ENCODE peak calls at places on chromosome 16, in four cellular contexts. N is fibroblast of lung, J is K562, L is HepG2. A is an unnamed sample.

GRCh38 chr16:70746708-70747424 is 54.1 kb downstream of the VAC14 start:
- DNase-seq in N (peak), J (peak), L (peak), A (no peak)

GRCh38 chr16:81618661-81619060 is 160.4 kb upstream of the PLCG2 start:
- DNase-seq in N (no peak), J (no peak), L (no peak), A (no peak)

GRCh38 chr16:67396775-67397450 is 3.6 kb upstream of the TPPP3 start:
- DNase-seq in N (no peak), J (no peak), L (no peak), A (no peak)

GRCh38 chr16:84718-85452 is 6.9 kb downstream of the MPG start:
- DNase-seq in N (peak), J (no peak), L (no peak), A (peak)

GRCh38 chr16:50635505-50636392 is 45.4 kb downstream of the SNX20 start:
- DNase-seq in N (no peak), J (peak), L (no peak), A (peak)

GRCh38 chr16:11391576-11391975 is 46.3 kb downstream of the RMI2 start:
- DNase-seq in N (no peak), J (no peak), L (no peak), A (no peak)

GRCh38 chr16:82580293-82580900 is 46.4 kb upstream of the CDH13 start:
- DNase-seq in N (peak), J (no peak), L (peak), A (peak)

GRCh38 chr16:72985148-72985882 is 62.6 kb downstream of the ZFHX3 start:
- DNase-seq in N (peak), J (no peak), L (no peak), A (no peak)

GRCh38 chr16:68432701-68433100 is 15.6 kb downstream of the SMPD3 start:
- DNase-seq in N (no peak), J (no peak), L (no peak), A (no peak)

GRCh38 chr16:12323007-12323699 is 346.6 kb downstream of the SNX29 start:
- DNase-seq in N (no peak), J (no peak), L (no peak), A (no peak)

GRCh38 chr16:58019866-58020538 is 5.6 kb upstream of the MMP15 start:
- DNase-seq in N (no peak), J (no peak), L (no peak), A (no peak)

GRCh38 chr16:25192096-25192495 is 24.7 kb upstream of the AQP8 start:
- DNase-seq in N (peak), J (no peak), L (no peak), A (no peak)

GRCh38 chr16:23917621-23918020 is 81.8 kb downstream of the PRKCB start:
- DNase-seq in N (no peak), J (no peak), L (no peak), A (no peak)

GRCh38 chr16:27756206-27756970 is 206.4 kb downstream of the KATNIP start:
- DNase-seq in N (no peak), J (peak), L (no peak), A (no peak)

GRCh38 chr16:56637814-56638750 is at the start of gene MT1A:
- DNase-seq in N (peak), J (peak), L (peak), A (no peak)

GRCh38 chr16:50709061-50709695 is 15.8 kb downstream of the NOD2 start:
- DNase-seq in N (no peak), J (no peak), L (no peak), A (peak)

GRCh38 chr16:76035689-76036088 is 241.5 kb upstream of the CNTNAP4 start:
- DNase-seq in N (no peak), J (no peak), L (no peak), A (peak)

GRCh38 chr16:66572356-66572755 is 6.1 kb downstream of the CMTM1 start:
- DNase-seq in N (no peak), J (no peak), L (no peak), A (no peak)

GRCh38 chr16:69839240-69839688 is 77.1 kb downstream of the WWP2 start:
- DNase-seq in N (no peak), J (no peak), L (peak), A (no peak)

GRCh38 chr16:66263973-66264310 is 102.5 kb upstream of the CDH5 start:
- DNase-seq in N (no peak), J (no peak), L (no peak), A (no peak)

GRCh38 chr16:68508013-68508412 is 31.1 kb upstream of the ZFP90 start:
- DNase-seq in N (no peak), J (no peak), L (no peak), A (no peak)

GRCh38 chr16:75550211-75550662 is 5.8 kb downstream of the TMEM231 start:
- DNase-seq in N (peak), J (no peak), L (peak), A (peak)

GRCh38 chr16:53201900-53202299 is 147.1 kb downstream of the CHD9 start:
- DNase-seq in N (no peak), J (no peak), L (no peak), A (no peak)

GRCh38 chr16:53094013-53094630 is 39.3 kb downstream of the CHD9 start:
- DNase-seq in N (no peak), J (peak), L (no peak), A (no peak)

GRCh38 chr16:84967828-84968227 is 43.5 kb downstream of the ZDHHC7 start:
- DNase-seq in N (no peak), J (no peak), L (no peak), A (no peak)
- H2AFZ ChIP-seq in N (no peak), J (no peak), L (no peak), A (no peak)

GRCh38 chr16:2968368-2968737 is 795 bp upstream of the PAQR4 start:
- DNase-seq in N (no peak), J (no peak), L (no peak), A (peak)

GRCh38 chr16:2966043-2966802 is 2.1 kb downstream of the KREMEN2 start:
- DNase-seq in N (no peak), J (no peak), L (no peak), A (no peak)

GRCh38 chr16:2967721-2968161 is 1.4 kb upstream of the PAQR4 start:
- DNase-seq in N (no peak), J (no peak), L (no peak), A (no peak)

GRCh38 chr16:2966803-2967184 is 2.4 kb upstream of the PAQR4 start:
- DNase-seq in N (no peak), J (no peak), L (no peak), A (no peak)

DNA sequence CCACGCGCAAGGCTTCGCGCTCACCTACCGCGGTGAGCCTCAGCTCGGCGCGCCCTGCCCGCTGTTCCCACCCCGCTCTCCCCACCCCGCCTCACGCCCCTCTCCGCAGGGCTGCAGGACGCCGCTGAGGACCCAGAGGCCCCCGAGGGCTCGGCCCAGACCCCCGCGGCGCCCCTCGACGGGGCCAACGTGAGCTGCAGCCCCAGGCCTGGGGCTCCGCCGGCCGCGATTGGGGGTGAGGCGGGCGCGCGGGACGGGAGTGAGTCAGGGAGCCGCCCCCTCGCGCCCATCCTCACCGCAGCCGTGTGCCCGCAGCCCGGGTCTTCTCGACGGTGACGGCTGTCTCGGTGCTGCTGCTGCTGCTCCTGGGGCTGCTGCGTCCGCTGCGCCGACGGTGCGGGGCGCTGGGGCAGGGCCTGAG is 1.9 kb upstream of the PAQR4 start:
- DNase-seq in N (no peak), J (no peak), L (no peak), A (no peak)
- H3K4me3 ChIP-seq in N (no peak), J (no peak), L (no peak), A (no peak)

GRCh38 chr16:19884021-19884485 is 595 bp downstream of the GPRC5B start:
- DNase-seq in N (no peak), J (peak), L (no peak), A (no peak)
- H3K9ac ChIP-seq in N (no peak), J (peak), L (no peak), A (no peak)

GRCh38 chr16:32116080-32116479 is 137.0 kb upstream of the TP53TG3D start:
- DNase-seq in N (no peak), J (peak), L (no peak), A (no peak)
- H2AFZ ChIP-seq in N (no peak), J (no peak), L (no peak), A (no peak)

DNA sequence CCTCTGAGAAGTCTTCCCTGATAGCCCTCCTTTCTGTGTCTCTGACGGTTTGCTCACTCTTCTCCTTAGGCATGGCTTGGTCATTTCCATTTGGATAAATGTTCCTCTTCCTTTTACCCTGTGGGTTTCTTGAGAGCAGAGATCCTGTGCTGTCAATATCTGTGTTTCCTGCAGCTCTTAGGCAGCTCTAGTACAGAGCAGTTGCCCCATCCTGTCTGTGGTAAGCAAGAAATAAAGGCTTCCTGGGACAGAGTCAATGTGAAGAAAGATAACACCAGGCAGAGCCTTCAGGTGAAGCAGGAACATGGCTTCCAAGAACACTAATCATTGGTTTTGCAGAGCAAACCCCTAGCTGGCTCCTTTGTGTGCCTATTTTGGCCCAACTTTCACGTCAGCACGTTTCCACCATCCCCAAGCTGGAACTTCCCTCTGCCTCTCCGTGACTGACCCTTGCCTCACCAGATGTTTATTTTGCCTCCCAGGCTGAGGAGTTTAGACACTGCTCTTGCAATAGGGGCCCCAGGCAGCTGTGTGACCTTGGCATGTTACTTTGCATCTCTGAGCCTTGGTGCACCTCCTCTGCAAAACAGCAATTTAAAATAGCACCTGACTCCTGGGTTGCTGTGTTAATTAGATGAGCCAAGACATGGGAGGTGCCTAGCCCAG is 49.6 kb upstream of the SIAH1 start:
- DNase-seq in N (peak), J (no peak), L (no peak), A (no peak)
- H3K4me3 ChIP-seq in N (no peak), J (no peak), L (peak), A (no peak)

DNA sequence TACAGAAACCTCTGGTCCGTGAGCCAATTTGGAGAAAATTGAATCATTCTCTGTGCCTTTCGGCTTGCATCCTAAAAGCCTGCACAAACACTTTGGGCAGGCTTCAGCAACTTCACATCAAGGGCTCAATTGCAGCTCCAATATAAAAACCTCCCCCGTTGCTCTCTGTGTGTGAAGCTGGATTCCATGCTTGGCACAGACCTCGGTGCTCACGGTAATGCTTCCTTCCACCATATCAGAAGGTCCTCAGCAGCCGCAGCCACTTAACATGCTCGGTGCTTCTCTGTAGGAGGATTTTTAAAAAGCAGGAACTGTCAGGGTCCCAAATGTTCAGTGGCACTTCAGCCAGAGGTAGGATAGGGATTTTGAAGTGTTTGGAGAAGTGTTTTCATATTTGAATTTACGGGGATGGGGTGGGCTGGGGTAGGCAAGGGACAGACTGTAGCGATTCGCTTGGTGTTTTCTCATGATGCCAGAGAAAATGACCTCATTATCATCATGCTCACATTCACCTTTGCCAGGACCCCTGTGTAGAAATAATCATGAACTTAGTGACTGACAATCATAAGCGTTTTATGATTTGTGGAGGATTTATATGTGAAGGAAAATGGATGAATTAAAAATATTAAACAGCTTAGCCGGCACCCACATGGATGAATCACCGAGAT is 84.6 kb downstream of the WWOX start:
- DNase-seq in N (peak), J (no peak), L (no peak), A (no peak)
- H3K9ac ChIP-seq in N (no peak), J (no peak), L (no peak), A (no peak)